ENCODE peak calls at places on chromosome 4, in four cellular contexts. D is stimulated activated CD8-positive, alpha-beta memory T cell treated with anti-CD3 and anti-CD28 coated beads, Interleukin-15, amount 100 ng/mL, for 4 hours; I is psoas muscle; Z is BJ. F is an unnamed sample.
A peak's percentile ranks its signal among the peaks of the same experiment; 100 is the strongest.

GRCh38 chr4:6538586-6538985 is 36.4 kb upstream of the MAN2B2 start:
- DNase-seq in D (no peak), I (no peak), Z (no peak), F (no peak)

GRCh38 chr4:99803702-99804101 is 12.9 kb upstream of the DAPP1 start:
- DNase-seq in D (no peak), I (no peak), Z (no peak), F (no peak)

GRCh38 chr4:130053723-130054122 is 957.8 kb downstream of the C4orf33 start:
- DNase-seq in D (no peak), I (no peak), Z (no peak), F (no peak)

GRCh38 chr4:162644346-162644745 is 480.5 kb upstream of the FSTL5 start:
- DNase-seq in D (no peak), I (no peak), Z (no peak), F (no peak)

GRCh38 chr4:122914292-122914904 is 8.0 kb downstream of the NUDT6 start:
- DNase-seq in D (no peak), I (no peak), Z (no peak), F (no peak)

GRCh38 chr4:173270312-173271027 is 63.7 kb downstream of the HMGB2 start:
- DNase-seq in D (no peak), I (no peak), Z (no peak), F (no peak)

GRCh38 chr4:3461515-3462291 is 1.4 kb upstream of the DOK7 start:
- DNase-seq in D (no peak), I (peak; percentile 91), Z (no peak), F (no peak)

GRCh38 chr4:86233681-86234080 is 126.2 kb downstream of the MAPK10 start:
- DNase-seq in D (no peak), I (no peak), Z (no peak), F (no peak)

GRCh38 chr4:81360722-81361121 is 111.0 kb downstream of the RASGEF1B start:
- DNase-seq in D (no peak), I (no peak), Z (no peak), F (no peak)